ENCODE peak calls at places on chromosomes 2 and 18, in six cellular contexts. N is K562, T is H1, A is HepG2, X is GM12878, U is A549. Y is an unnamed sample.

GRCh38 chr18:42028232-42028832 is 73.3 kb downstream of the PIK3C3 start:
- DNase-seq in N (peak), A (peak), T (no peak), U (peak), X (no peak), Y (peak)

GRCh38 chr2:202773576-202773975 is 98.0 kb downstream of the ICA1L start:
- DNase-seq in T (no peak), A (no peak), U (no peak), N (no peak), X (no peak), Y (no peak)

GRCh38 chr2:150011336-150011735 is 423.8 kb upstream of the MMADHC start:
- DNase-seq in N (no peak), X (no peak), U (no peak), T (no peak), A (no peak), Y (no peak)

GRCh38 chr2:99555410-99555809 is 65.6 kb upstream of the REV1 start:
- DNase-seq in X (no peak), A (no peak), T (no peak), U (no peak), N (no peak), Y (no peak)

GRCh38 chr2:216695401-216695821 is at the start of gene IGFBP5:
- DNase-seq in X (no peak), U (no peak), A (no peak), T (peak), N (peak), Y (peak)

GRCh38 chr18:46466236-46467160 is 190.5 kb downstream of the LOXHD1 start:
- DNase-seq in X (no peak), U (no peak), A (no peak), N (no peak), T (no peak), Y (no peak)

GRCh38 chr2:196287541-196287940 is 116.2 kb upstream of the STK17B start:
- DNase-seq in N (no peak), A (no peak), T (no peak), X (no peak), U (no peak), Y (no peak)

GRCh38 chr2:3470166-3470651 is 49.1 kb downstream of the ADI1 start:
- DNase-seq in A (no peak), N (no peak), X (no peak), T (no peak), U (no peak), Y (no peak)

GRCh38 chr18:36297419-36298112 is at the start of gene FHOD3:
- DNase-seq in A (no peak), U (peak), T (no peak), N (peak), X (no peak), Y (peak)

GRCh38 chr2:169734172-169734847 is 678 bp downstream of the KLHL23 start:
- DNase-seq in A (no peak), X (no peak), T (no peak), U (no peak), N (peak), Y (peak)

GRCh38 chr18:72541871-72542690 is 2.1 kb downstream of the CBLN2 start:
- DNase-seq in X (no peak), N (no peak), T (no peak), U (no peak), A (no peak), Y (peak)

DNA sequence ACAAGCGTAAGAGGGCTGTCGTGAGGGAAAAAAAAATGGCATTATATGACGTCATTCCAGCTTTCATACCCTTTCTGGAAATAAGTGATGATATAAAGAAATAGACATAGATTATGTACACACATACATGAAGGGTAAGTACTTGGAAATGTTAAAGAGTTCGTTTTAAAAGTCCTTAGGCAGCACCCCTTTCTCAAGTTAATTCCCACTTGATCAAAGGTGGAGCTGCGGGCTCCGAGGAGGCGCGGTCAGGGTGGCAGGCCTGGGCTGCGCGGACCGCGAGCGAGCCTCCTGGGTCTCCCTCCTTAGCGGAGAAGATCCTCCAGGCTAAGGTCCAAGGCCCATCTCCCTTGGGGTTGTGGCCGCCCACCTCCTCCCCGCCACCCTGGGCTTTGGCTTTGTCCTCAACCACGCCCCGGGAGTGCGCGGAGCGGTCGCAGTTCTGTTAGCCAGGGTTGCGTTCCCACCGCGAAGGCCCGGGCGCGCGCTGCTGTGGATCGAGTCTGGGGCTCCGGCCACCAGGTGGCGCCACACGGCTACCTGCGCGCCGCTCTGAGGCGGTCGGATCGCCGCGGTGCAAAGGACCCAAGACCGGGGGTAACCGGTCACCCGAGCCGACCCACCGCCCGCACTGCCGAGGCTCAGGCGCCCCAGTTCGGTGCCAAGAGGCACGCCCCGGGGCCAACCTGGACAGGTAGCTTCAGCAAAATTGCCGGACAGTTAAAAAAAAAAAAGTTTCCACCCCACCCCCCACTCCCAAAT is 66.8 kb downstream of the HNRNPLL start:
- DNase-seq in U (peak), A (peak), T (no peak), N (peak), X (no peak), Y (peak)
- TF ChIP-seq EP300 in U (no peak), A (no peak), T (no peak), N (no peak), X (no peak), Y (no peak)

GRCh38 chr2:219002395-219003266 is 9.4 kb upstream of the CRYBA2 start:
- DNase-seq in T (no peak), X (no peak), A (peak), N (peak), U (peak), Y (peak)
- H3K4me3 ChIP-seq in T (peak), X (no peak), A (peak), N (no peak), U (peak), Y (peak)

GRCh38 chr2:137708311-137708710 is 256.0 kb upstream of the HNMT start:
- DNase-seq in N (no peak), U (no peak), T (no peak), A (no peak), X (no peak), Y (no peak)

GRCh38 chr2:137705296-137705695 is 259.0 kb upstream of the HNMT start:
- DNase-seq in N (no peak), A (no peak), X (no peak), U (no peak), T (no peak), Y (no peak)

GRCh38 chr2:137706786-137707613 is 257.3 kb upstream of the HNMT start:
- DNase-seq in T (no peak), X (no peak), N (no peak), A (no peak), U (no peak), Y (no peak)
- H3K4me2 ChIP-seq in T (no peak), X (no peak), N (no peak), A (no peak), U (no peak), Y (no peak)

GRCh38 chr2:392181-392920 is 104.5 kb upstream of the ALKAL2 start:
- DNase-seq in T (no peak), N (no peak), U (no peak), A (no peak), X (no peak), Y (no peak)

GRCh38 chr2:392921-393270 is 105.0 kb upstream of the ALKAL2 start:
- DNase-seq in N (no peak), T (no peak), U (no peak), X (no peak), A (no peak), Y (no peak)

GRCh38 chr2:391658-392170 is 103.8 kb upstream of the ALKAL2 start:
- DNase-seq in N (no peak), X (no peak), T (no peak), A (no peak), U (no peak), Y (no peak)

GRCh38 chr2:395886-396285 is 108.0 kb upstream of the ALKAL2 start:
- DNase-seq in N (no peak), T (no peak), U (no peak), X (no peak), A (no peak), Y (no peak)

DNA sequence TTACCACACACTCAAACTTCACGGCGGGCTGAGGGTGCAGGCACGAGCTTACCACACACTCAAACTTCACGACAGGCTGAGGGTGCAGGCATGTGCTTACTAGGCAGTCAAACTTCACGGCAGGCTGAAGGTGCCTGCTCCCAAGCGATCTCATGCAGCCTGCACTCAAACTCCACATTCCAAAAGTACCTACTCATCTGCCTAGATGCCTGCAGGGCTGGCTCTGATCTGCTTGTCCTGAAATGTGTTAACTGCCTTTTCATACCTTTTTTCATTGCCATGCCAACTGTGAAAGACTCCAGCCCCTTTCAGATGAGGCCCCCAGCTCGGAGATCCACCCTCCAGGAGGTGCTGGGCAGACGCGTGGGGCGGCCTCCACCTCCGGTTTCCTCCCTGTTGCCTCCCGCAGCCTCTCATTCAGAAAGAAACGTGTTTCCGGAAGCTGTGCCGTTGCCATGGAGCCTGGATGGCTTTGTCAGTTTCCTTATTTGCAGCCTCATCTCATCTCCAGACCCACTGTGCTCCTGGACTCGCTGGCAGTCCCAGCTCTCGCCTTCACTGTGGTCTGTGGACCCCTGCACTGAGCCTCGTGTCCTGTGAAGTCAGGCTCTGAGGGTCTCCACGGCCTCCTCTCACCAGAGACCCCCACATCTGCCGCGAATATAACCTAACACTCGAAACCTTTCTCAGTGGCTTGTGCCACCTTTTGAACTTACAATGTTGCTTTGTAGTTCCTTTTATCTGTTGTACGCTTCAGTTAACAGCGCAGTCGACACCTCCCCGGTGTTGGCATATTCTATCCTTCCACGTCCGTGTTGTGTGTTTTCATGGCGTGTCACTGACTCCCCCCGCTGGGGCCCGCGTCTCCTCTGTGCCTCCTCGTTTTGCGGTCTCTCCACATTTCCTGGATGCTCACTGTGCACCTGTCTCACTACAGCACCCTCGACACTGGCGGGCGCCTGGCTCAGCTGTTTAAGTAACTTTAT is 106.1 kb upstream of the ALKAL2 start:
- DNase-seq in U (no peak), A (no peak), T (peak), N (no peak), X (no peak), Y (no peak)
- TF ChIP-seq EP300 in U (no peak), A (no peak), T (no peak), N (no peak), X (no peak), Y (no peak)

DNA sequence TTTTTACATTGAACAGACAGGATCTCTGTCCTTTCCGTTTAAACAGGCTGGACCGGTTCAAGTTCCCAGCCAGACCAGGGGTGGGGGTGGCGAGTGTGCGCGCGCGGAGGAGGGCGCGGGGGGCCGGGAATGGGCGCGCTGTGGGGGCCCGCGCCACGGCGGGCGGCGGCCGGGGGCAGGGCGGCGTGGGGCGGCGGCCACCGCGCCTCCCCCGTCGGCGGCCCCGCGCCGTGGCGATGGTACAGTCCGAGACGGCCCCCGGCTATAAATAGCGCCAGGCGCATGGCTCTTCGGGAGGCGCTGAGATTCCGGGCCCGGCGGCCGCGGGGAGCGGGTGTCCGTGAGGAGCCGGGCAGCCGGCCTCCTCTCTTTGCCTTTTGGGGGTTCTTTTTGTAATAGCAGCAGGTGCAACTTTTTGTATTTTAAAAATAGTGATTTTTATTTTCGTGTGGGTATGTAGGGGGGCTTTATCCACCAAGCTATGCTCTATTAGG is 434 bp upstream of the CELF4 start:
- DNase-seq in T (no peak), A (no peak), U (peak), X (no peak), N (no peak), Y (peak)
- H3K4me3 ChIP-seq in T (peak), A (no peak), U (peak), X (no peak), N (no peak), Y (peak)

GRCh38 chr2:42132966-42133641 is 36.0 kb upstream of the EML4 start:
- DNase-seq in U (peak), A (peak), X (peak), T (no peak), N (peak), Y (peak)

GRCh38 chr2:42138163-42139016 is 30.8 kb upstream of the EML4 start:
- DNase-seq in T (no peak), A (no peak), X (no peak), U (no peak), N (no peak), Y (no peak)

GRCh38 chr2:42133771-42134195 is 35.4 kb upstream of the EML4 start:
- DNase-seq in A (no peak), X (no peak), N (no peak), U (no peak), T (no peak), Y (peak)

GRCh38 chr2:42136832-42137821 is 32.0 kb upstream of the EML4 start:
- DNase-seq in X (no peak), N (no peak), A (peak), T (no peak), U (peak), Y (no peak)

DNA sequence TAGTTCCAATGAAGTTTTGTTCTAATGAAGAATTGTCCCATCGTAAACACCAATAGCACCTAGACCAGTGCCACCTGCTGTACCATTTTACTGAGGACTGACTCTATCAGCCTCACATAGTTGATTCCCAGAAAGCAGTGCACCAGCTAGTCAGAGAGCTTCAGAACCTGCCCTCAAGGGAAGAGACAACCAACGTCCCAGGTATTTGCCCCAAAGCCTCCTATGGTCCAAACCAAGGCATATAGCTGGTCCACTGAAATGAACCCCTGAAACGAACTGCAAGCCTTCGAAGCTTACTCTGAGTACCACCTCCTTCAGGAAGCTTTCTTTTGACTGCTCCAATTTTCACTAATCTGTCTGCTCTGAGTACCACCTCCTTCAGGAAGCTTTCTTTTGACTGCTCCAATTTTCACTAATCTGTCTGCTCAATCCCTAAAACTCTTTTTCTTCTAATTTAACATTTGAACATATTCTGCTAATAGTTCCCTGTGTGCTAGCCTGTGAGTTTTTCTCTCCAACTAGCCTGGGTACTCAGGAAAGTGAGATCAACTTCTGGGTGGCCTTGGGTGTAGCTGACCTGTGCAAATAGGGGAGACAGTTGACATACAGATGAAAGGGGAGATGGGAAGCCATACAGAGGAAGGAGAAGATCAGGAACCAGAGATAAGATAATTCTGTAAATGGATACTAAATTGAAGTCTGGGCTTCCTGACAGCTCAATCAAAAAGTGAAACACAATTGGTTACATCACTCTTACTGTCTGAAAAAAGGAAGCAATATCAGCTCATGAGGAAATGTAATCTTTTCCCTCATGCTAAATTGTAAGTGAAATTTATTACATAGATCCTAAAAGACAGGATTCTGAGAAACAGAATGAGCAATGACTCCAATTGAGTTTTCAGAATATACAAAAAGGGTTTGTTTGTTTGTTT is 33.5 kb upstream of the EML4 start:
- DNase-seq in U (no peak), T (no peak), A (peak), N (no peak), X (no peak), Y (no peak)
- H3K4me2 ChIP-seq in U (peak), T (no peak), A (peak), N (no peak), X (peak), Y (no peak)

GRCh38 chr2:110106642-110107041 is 9.0 kb downstream of the MALL start:
- DNase-seq in X (no peak), U (peak), A (no peak), T (no peak), N (no peak), Y (no peak)

GRCh38 chr2:110104025-110104771 is 11.4 kb downstream of the MALL start:
- DNase-seq in U (no peak), X (no peak), T (no peak), A (no peak), N (no peak), Y (no peak)

GRCh38 chr2:110107092-110108079 is 8.2 kb downstream of the MALL start:
- DNase-seq in T (no peak), N (no peak), X (no peak), A (no peak), U (no peak), Y (no peak)

GRCh38 chr2:110105183-110105582 is 10.4 kb downstream of the MALL start:
- DNase-seq in A (no peak), X (no peak), N (no peak), U (no peak), T (no peak), Y (no peak)

DNA sequence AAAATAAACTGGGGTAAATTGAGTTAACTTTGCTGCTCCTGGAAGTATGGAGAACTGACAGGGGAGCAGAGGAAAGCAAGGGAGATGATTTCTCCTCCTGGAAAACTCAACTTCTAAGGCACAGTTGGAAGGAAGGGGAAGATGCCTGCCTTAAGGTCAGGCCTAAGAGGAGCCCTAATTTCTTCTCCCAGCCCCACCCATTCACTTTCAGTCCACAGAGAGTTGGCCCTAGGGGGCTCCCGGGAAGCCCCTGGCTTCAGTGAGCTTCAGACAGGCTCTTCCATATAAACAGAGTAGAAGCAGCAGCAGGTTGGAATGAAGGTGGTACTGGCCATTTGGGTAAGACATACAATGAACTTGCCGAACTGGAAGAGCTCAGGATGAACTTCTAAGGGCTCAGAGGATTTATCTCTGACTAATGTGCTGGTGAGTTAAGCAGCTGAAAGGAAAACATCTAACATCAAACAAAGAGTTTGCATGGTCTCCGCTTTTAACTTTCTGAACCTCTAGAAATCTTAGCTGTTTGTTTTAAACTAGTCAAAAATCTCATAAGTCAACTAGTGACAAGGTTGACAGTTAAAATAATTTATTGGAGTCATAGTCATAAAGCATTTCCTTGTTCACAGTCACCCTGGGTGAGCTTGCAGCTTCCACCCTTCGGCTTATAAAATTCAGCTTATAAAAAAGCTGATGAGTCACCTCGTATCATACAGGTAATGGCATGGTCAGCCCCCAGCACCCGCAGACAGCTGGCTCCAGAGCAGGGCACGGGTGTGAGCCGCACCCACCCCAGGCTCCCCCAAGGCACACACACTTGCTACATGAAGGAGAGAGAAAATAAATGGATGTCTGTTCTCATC is 9.8 kb downstream of the MALL start:
- DNase-seq in X (no peak), A (peak), U (peak), T (no peak), N (no peak), Y (no peak)
- TF ChIP-seq EP300 in X (no peak), A (no peak), U (peak), T (no peak), N (no peak), Y (peak)

GRCh38 chr2:130806370-130806769 is 30.3 kb upstream of the ARHGEF4 start:
- DNase-seq in N (no peak), X (no peak), U (no peak), T (no peak), A (no peak), Y (no peak)
- H3K4me3 ChIP-seq in N (no peak), X (no peak), U (no peak), T (no peak), A (no peak), Y (no peak)

GRCh38 chr18:8416212-8417019 is 192.8 kb upstream of the RAB12 start:
- DNase-seq in N (no peak), T (no peak), U (no peak), X (no peak), A (peak), Y (no peak)
- H3K4me2 ChIP-seq in N (no peak), T (no peak), U (peak), X (no peak), A (peak), Y (no peak)

Y was measured in SK-N-SH.